ENCODE peak calls at places on chromosome 3, in five cellular contexts. M is CD4-positive, alpha-beta memory T cell; H is ACHN; Q is GM19239; J is psoas muscle. G is an unnamed sample.

GRCh38 chr3:149186726-149187125 is 34.9 kb downstream of the CP start:
- DNase-seq in M (no peak), J (no peak), Q (no peak), H (no peak), G (no peak)

GRCh38 chr3:171461087-171461917 is 1.1 kb upstream of the TNIK start:
- DNase-seq in H (peak; percentile 51), M (peak; percentile 41), J (no peak), Q (no peak), G (no peak)

GRCh38 chr3:16063603-16064002 is 110.9 kb upstream of the GALNT15 start:
- DNase-seq in M (no peak), J (no peak), H (no peak), Q (no peak), G (no peak)

GRCh38 chr3:193593666-193594025 is 638 bp downstream of the OPA1 start:
- DNase-seq in Q (no peak), J (no peak), M (peak; percentile 33), H (peak; percentile 36), G (no peak)

GRCh38 chr3:140911822-140912221 is 29.8 kb upstream of the SLC25A36 start:
- DNase-seq in Q (no peak), J (no peak), H (no peak), M (no peak), G (no peak)

GRCh38 chr3:154224366-154224765 is 99.9 kb downstream of the DHX36 start:
- DNase-seq in Q (no peak), M (no peak), H (no peak), J (no peak), G (no peak)

GRCh38 chr3:30531017-30531570 is 75.3 kb upstream of the TGFBR2 start:
- DNase-seq in Q (no peak), H (no peak), J (no peak), M (no peak), G (no peak)

GRCh38 chr3:81592101-81592500 is 169.3 kb downstream of the GBE1 start:
- DNase-seq in H (peak; percentile 16), J (no peak), Q (no peak), M (no peak), G (no peak)

GRCh38 chr3:111768571-111769100 is 90.4 kb upstream of the PHLDB2 start:
- DNase-seq in J (no peak), Q (no peak), H (no peak), M (no peak), G (peak; percentile 57)

GRCh38 chr3:29513236-29513635 is 232.4 kb downstream of the RBMS3 start:
- DNase-seq in Q (no peak), M (no peak), H (no peak), J (no peak), G (no peak)

G was measured in right lobe of liver.